ENCODE peak calls at places on chromosomes 11 and 22, in nine cellular contexts. T is HCT116, M is foreskin fibroblast, B is IMR-90, O is thoracic aorta, N is fibroblast of the aortic adventitia, G is OCI-LY7, R is pancreas, W is heart left ventricle. D is an unnamed sample.

GRCh38 chr11:87038235-87038960 is 664 bp downstream of the TMEM135 start:
- DNase-seq in W (no peak), M (peak), O (no peak), R (no peak), G (peak), B (no peak), T (no peak), N (no peak), D (no peak)

GRCh38 chr11:28009383-28009782 is 98.6 kb downstream of the KIF18A start:
- DNase-seq in W (no peak), N (peak), B (peak), R (no peak), M (peak), T (no peak), O (no peak), G (no peak), D (peak)

GRCh38 chr11:2328040-2328439 is 26.2 kb downstream of the TSPAN32 start:
- DNase-seq in G (no peak), T (no peak), R (no peak), O (no peak), M (no peak), W (no peak), B (no peak), N (no peak), D (no peak)

GRCh38 chr11:119618208-119618909 is 110.6 kb downstream of the NECTIN1 start:
- DNase-seq in N (no peak), R (no peak), G (no peak), B (no peak), T (no peak), M (no peak), O (no peak), W (peak), D (no peak)

GRCh38 chr11:102010776-102011500 is 36.3 kb upstream of the CFAP300 start:
- DNase-seq in W (peak), G (no peak), N (peak), M (peak), B (peak), O (peak), R (no peak), T (peak), D (peak)

GRCh38 chr11:96051820-96052219 is 127.9 kb upstream of the MTMR2 start:
- DNase-seq in B (no peak), T (no peak), N (no peak), R (no peak), W (no peak), M (no peak), G (no peak), O (no peak), D (no peak)

GRCh38 chr11:86951706-86952105 is 3.5 kb downstream of the FZD4 start:
- DNase-seq in G (no peak), N (no peak), O (no peak), M (no peak), T (no peak), R (no peak), W (no peak), B (no peak), D (no peak)

GRCh38 chr22:27430799-27431480 is 370.6 kb downstream of the MN1 start:
- DNase-seq in T (no peak), N (no peak), O (no peak), M (no peak), W (no peak), R (no peak), B (no peak), G (no peak), D (no peak)

GRCh38 chr11:118212131-118212725 is 12.6 kb downstream of the JAML start:
- DNase-seq in T (no peak), B (no peak), W (no peak), G (no peak), R (no peak), O (no peak), N (no peak), M (no peak), D (no peak)

GRCh38 chr22:30393322-30393680 is 3.5 kb upstream of the SEC14L2 start:
- DNase-seq in O (no peak), M (no peak), R (no peak), G (no peak), B (no peak), N (no peak), T (no peak), W (no peak), D (no peak)

GRCh38 chr11:62142921-62143320 is 19.1 kb downstream of the INCENP start:
- DNase-seq in M (no peak), W (no peak), N (no peak), T (no peak), B (no peak), O (no peak), G (no peak), R (no peak), D (no peak)

GRCh38 chr11:64796047-64796756 is 6.8 kb downstream of the MAP4K2 start:
- DNase-seq in T (no peak), M (no peak), O (no peak), W (no peak), G (no peak), N (no peak), R (no peak), B (no peak), D (no peak)

GRCh38 chr11:128940603-128941002 is 2.1 kb downstream of the TP53AIP1 start:
- DNase-seq in O (no peak), W (no peak), N (no peak), R (no peak), G (no peak), B (no peak), M (no peak), T (no peak), D (no peak)

GRCh38 chr11:83801799-83802198 is 515.6 kb upstream of the CCDC90B start:
- DNase-seq in T (no peak), R (no peak), W (no peak), B (no peak), O (no peak), N (no peak), M (no peak), G (no peak), D (no peak)

GRCh38 chr22:42452456-42452855 is 20.3 kb upstream of the NFAM1 start:
- DNase-seq in T (no peak), N (no peak), M (no peak), W (no peak), O (no peak), G (no peak), R (no peak), B (no peak), D (no peak)

GRCh38 chr22:49704345-49705215 is 123.1 kb downstream of the BRD1 start:
- DNase-seq in T (no peak), N (no peak), O (no peak), W (no peak), M (no peak), R (no peak), G (no peak), B (no peak), D (no peak)
- TF ChIP-seq CTCF in T (no peak), N (no peak), O (no peak), W (no peak), M (no peak), R (no peak), G (no peak), B (no peak), D (no peak)

DNA sequence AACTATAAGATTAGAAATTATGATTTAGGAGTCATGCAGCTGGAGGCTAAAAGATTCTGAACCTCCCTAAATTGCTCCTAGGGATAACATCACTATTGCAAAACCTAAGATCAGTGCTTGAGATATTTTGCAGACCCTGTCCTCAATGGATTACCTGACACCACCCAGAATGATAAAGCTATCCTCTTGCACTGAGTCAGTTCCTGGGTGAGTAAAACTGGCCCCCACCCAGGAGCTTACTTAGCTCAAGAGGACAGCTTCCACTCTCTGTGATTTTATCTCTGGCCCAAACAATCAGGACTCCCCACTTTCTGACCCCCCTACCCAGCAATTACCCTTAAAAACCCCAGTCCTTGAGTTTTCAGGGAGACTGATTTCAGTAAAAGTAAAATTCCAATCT is 2074.4 kb upstream of the RAG2 start:
- DNase-seq in T (no peak), O (no peak), M (no peak), W (no peak), G (no peak), R (no peak), N (no peak), B (no peak), D (no peak)
- H3K4me3 ChIP-seq in T (no peak), O (no peak), M (no peak), W (no peak), G (no peak), R (no peak), N (no peak), B (no peak), D (no peak)

GRCh38 chr11:125627236-125627910 is 2.4 kb downstream of the CHEK1 start:
- DNase-seq in T (no peak), O (no peak), W (no peak), M (peak), B (peak), G (no peak), R (no peak), N (peak), D (peak)

GRCh38 chr11:125624756-125625213 is at the start of gene CHEK1:
- DNase-seq in O (no peak), N (no peak), T (no peak), B (no peak), G (no peak), R (peak), W (no peak), M (no peak), D (no peak)

GRCh38 chr11:125625225-125625593 is 246 bp downstream of the CHEK1 start:
- DNase-seq in W (no peak), G (no peak), B (no peak), O (no peak), T (no peak), M (no peak), N (peak), R (no peak), D (no peak)

GRCh38 chr11:125625594-125626380 is 824 bp downstream of the CHEK1 start:
- DNase-seq in R (peak), B (peak), G (peak), O (peak), T (peak), M (peak), N (peak), W (peak), D (peak)

DNA sequence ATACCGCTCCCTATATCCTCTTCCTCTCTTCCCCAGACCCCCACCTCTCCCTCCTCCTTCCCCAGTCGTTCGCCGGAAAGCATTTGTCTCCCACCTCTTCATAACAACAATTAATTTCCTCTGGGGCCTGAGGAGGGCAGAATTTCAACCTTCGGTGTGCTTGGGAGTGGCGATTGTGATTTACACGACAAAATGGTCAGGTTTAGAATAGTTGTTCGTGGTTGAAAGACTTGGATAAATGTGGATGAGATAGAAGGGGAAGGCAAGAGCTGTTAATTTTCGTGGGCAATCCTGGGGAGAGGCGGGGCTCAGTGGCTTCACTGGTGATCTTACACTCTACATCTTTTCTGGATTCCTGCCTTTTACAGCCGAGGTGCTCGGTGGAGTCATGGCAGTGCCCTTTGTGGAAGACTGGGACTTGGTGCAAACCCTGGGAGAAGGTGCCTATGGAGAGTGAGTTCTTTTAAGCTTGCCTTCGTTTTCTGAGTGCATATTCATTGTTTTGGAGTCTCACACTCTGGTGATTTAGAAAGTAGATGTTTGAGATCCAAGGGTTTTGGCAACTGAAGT is 1.5 kb downstream of the CHEK1 start:
- DNase-seq in R (no peak), W (no peak), G (peak), O (no peak), T (no peak), N (no peak), B (peak), M (no peak), D (no peak)
- TF ChIP-seq CTCF in R (no peak), W (no peak), G (peak), O (no peak), T (peak), N (peak), B (peak), M (peak), D (peak)

DNA sequence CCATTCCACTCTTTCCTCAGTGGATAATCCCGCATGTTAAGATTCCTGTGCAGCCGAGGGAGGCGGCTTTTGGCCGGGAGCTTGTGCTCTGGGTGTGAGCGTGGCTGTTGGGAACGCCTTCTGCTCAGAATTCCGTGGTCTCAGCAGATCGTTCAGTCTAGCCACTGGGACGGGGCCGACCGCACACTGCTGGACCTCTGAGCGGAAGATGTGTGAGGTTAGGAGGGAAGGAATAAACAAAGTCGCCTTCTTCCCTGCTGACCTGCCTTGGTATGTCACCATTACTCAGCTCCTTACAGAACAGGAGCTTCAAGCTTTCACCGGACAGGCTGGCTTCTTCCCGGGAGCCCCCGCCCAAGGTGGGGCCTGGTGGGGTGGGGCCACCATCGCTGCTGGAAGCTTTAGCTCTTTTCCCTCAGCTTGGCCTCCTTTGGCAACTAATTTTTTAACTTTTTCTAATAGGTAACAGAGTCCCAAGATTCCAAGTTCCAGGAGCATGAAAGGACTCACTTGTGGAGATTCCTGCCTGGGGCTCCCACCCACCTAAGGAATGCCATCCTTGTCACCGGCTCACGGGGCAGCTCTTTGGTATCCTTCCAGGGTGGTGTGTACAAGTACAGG is 22.5 kb upstream of the SEPTIN5 start:
- DNase-seq in R (no peak), N (peak), M (peak), B (peak), T (peak), O (no peak), W (no peak), G (no peak), D (peak)
- H3K4me3 ChIP-seq in R (no peak), N (peak), M (no peak), B (peak), T (peak), O (peak), W (no peak), G (no peak), D (peak)

GRCh38 chr11:45459501-45459900 is 173.4 kb upstream of the SYT13 start:
- DNase-seq in B (no peak), R (no peak), T (no peak), O (no peak), N (no peak), W (no peak), M (no peak), G (no peak), D (no peak)
- TF ChIP-seq CTCF in B (no peak), R (no peak), T (no peak), O (no peak), N (no peak), W (no peak), M (no peak), G (no peak), D (no peak)

DNA sequence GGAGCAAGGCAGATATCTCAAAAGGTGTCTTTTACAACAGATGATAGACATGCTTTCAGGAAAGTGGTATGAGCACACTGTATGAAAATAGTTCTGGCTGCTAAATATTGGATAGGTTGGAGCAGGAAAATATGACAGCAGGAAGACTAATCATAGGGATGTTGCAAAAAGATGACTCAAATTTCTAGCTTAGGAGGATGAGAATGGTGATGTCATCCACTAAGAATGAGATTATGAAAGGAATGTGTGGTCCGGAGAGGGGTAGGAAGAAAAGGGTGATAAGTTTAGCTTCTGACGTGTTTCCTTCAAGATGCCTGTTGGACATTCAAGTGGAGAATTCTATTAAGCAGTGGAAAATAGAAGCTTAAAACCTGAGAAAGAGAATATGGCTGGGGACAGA is 46.4 kb downstream of the RCN1 start:
- DNase-seq in O (no peak), B (peak), T (peak), M (peak), G (no peak), N (peak), W (no peak), R (no peak), D (peak)
- H3K4me3 ChIP-seq in O (no peak), B (no peak), T (no peak), M (no peak), G (no peak), N (no peak), W (no peak), R (no peak), D (no peak)

GRCh38 chr11:65911682-65912568 is 6.9 kb downstream of the C11orf68 start:
- DNase-seq in M (peak), N (peak), W (peak), B (peak), R (no peak), O (no peak), G (no peak), T (peak), D (peak)
- TF ChIP-seq CTCF in M (peak), N (peak), W (no peak), B (peak), R (no peak), O (peak), G (no peak), T (peak), D (peak)